ENCODE peak calls at places on chromosomes 3 and 15, in eight cellular contexts. One of them, this sample, is unnamed.

GRCh38 chr3:142886021-142886420 is 2.9 kb downstream of the PCOLCE2 start:
- DNase-seq in H9: no peak
- DNase-seq in CD4-positive, alpha-beta T cell: no peak
- DNase-seq in AG10803: no peak
- DNase-seq in heart left ventricle: no peak
- DNase-seq in heart right ventricle: no peak
- DNase-seq in HFFc6: no peak
- DNase-seq in right atrium auricular region: no peak
- DNase-seq in this sample: no peak

GRCh38 chr3:134485620-134486576 is at the start of the genes ANAPC13 and CEP63:
- DNase-seq in H9: peak; percentile 97
- DNase-seq in CD4-positive, alpha-beta T cell: peak; percentile 88
- DNase-seq in AG10803: peak; percentile 99
- DNase-seq in heart left ventricle: peak; percentile 96
- DNase-seq in heart right ventricle: peak; percentile 91
- DNase-seq in HFFc6: peak; percentile 99
- DNase-seq in right atrium auricular region: peak; percentile 97
- DNase-seq in this sample: peak; percentile 84

GRCh38 chr3:127588675-127589577 is 1.6 kb downstream of the TPRA1 start:
- DNase-seq in H9: peak; percentile 42
- DNase-seq in CD4-positive, alpha-beta T cell: no peak
- DNase-seq in AG10803: peak; percentile 78
- DNase-seq in heart left ventricle: no peak
- DNase-seq in heart right ventricle: no peak
- DNase-seq in HFFc6: peak; percentile 82
- DNase-seq in right atrium auricular region: no peak
- DNase-seq in this sample: no peak

GRCh38 chr15:75049392-75049791 is 26.0 kb downstream of the PPCDC start:
- DNase-seq in H9: no peak
- DNase-seq in CD4-positive, alpha-beta T cell: no peak
- DNase-seq in AG10803: peak; percentile 32
- DNase-seq in heart left ventricle: peak; percentile 87
- DNase-seq in heart right ventricle: peak; percentile 80
- DNase-seq in HFFc6: no peak
- DNase-seq in right atrium auricular region: no peak
- DNase-seq in this sample: no peak

GRCh38 chr3:29171583-29171990 is 109.3 kb upstream of the RBMS3 start:
- DNase-seq in H9: no peak
- DNase-seq in CD4-positive, alpha-beta T cell: no peak
- DNase-seq in AG10803: no peak
- DNase-seq in heart left ventricle: no peak
- DNase-seq in heart right ventricle: no peak
- DNase-seq in HFFc6: no peak
- DNase-seq in right atrium auricular region: no peak
- DNase-seq in this sample: no peak

GRCh38 chr3:56915969-56916586 is 114.3 kb upstream of the ARHGEF3 start:
- DNase-seq in H9: peak; percentile 48
- DNase-seq in CD4-positive, alpha-beta T cell: peak; percentile 64
- DNase-seq in AG10803: no peak
- DNase-seq in heart left ventricle: peak; percentile 62
- DNase-seq in heart right ventricle: peak; percentile 25
- DNase-seq in HFFc6: no peak
- DNase-seq in right atrium auricular region: no peak
- DNase-seq in this sample: peak; percentile 33

GRCh38 chr3:33115024-33115768 is 1.4 kb downstream of the CRTAP start:
- DNase-seq in H9: no peak
- DNase-seq in CD4-positive, alpha-beta T cell: no peak
- DNase-seq in AG10803: peak; percentile 88
- DNase-seq in heart left ventricle: peak; percentile 82
- DNase-seq in heart right ventricle: peak; percentile 24
- DNase-seq in HFFc6: peak; percentile 90
- DNase-seq in right atrium auricular region: peak; percentile 92
- DNase-seq in this sample: no peak

GRCh38 chr3:106814231-106814630 is 563.0 kb upstream of the CCDC54 start:
- DNase-seq in H9: no peak
- DNase-seq in CD4-positive, alpha-beta T cell: no peak
- DNase-seq in AG10803: peak; percentile 84
- DNase-seq in heart left ventricle: peak; percentile 27
- DNase-seq in heart right ventricle: peak; percentile 31
- DNase-seq in HFFc6: no peak
- DNase-seq in right atrium auricular region: no peak
- DNase-seq in this sample: no peak

GRCh38 chr15:53072077-53072476 is 281.9 kb upstream of the ONECUT1 start:
- DNase-seq in H9: peak; percentile 88
- DNase-seq in CD4-positive, alpha-beta T cell: no peak
- DNase-seq in AG10803: peak; percentile 6
- DNase-seq in heart left ventricle: no peak
- DNase-seq in heart right ventricle: no peak
- DNase-seq in HFFc6: peak; percentile 14
- DNase-seq in right atrium auricular region: no peak
- DNase-seq in this sample: no peak

GRCh38 chr3:65745306-65745705 is 293.4 kb downstream of the MAGI1 start:
- DNase-seq in H9: no peak
- DNase-seq in CD4-positive, alpha-beta T cell: no peak
- DNase-seq in AG10803: no peak
- DNase-seq in heart left ventricle: no peak
- DNase-seq in heart right ventricle: no peak
- DNase-seq in HFFc6: no peak
- DNase-seq in right atrium auricular region: no peak
- DNase-seq in this sample: no peak

GRCh38 chr3:65741540-65741939 is 297.2 kb downstream of the MAGI1 start:
- DNase-seq in H9: no peak
- DNase-seq in CD4-positive, alpha-beta T cell: no peak
- DNase-seq in AG10803: no peak
- DNase-seq in heart left ventricle: no peak
- DNase-seq in heart right ventricle: no peak
- DNase-seq in HFFc6: no peak
- DNase-seq in right atrium auricular region: no peak
- DNase-seq in this sample: no peak

GRCh38 chr3:65748326-65748725 is 290.4 kb downstream of the MAGI1 start:
- DNase-seq in H9: no peak
- DNase-seq in CD4-positive, alpha-beta T cell: no peak
- DNase-seq in AG10803: no peak
- DNase-seq in heart left ventricle: no peak
- DNase-seq in heart right ventricle: no peak
- DNase-seq in HFFc6: no peak
- DNase-seq in right atrium auricular region: no peak
- DNase-seq in this sample: no peak

GRCh38 chr3:65746848-65747247 is 291.9 kb downstream of the MAGI1 start:
- DNase-seq in H9: no peak
- DNase-seq in CD4-positive, alpha-beta T cell: no peak
- DNase-seq in AG10803: no peak
- DNase-seq in heart left ventricle: no peak
- DNase-seq in heart right ventricle: no peak
- DNase-seq in HFFc6: no peak
- DNase-seq in right atrium auricular region: no peak
- DNase-seq in this sample: no peak

GRCh38 chr3:65742914-65743313 is 295.8 kb downstream of the MAGI1 start:
- DNase-seq in H9: no peak
- DNase-seq in CD4-positive, alpha-beta T cell: no peak
- DNase-seq in AG10803: no peak
- DNase-seq in heart left ventricle: no peak
- DNase-seq in heart right ventricle: no peak
- DNase-seq in HFFc6: peak; percentile 22
- DNase-seq in right atrium auricular region: no peak
- DNase-seq in this sample: no peak
- TF ChIP-seq CTCF in H9: no peak
- TF ChIP-seq CTCF in CD4-positive, alpha-beta T cell: no peak
- TF ChIP-seq CTCF in AG10803: no peak
- TF ChIP-seq CTCF in heart left ventricle: no peak
- TF ChIP-seq CTCF in heart right ventricle: no peak
- TF ChIP-seq CTCF in HFFc6: no peak
- TF ChIP-seq CTCF in right atrium auricular region: no peak
- TF ChIP-seq CTCF in this sample: no peak

GRCh38 chr15:59186501-59186900 is 20.1 kb upstream of the LDHAL6B start:
- DNase-seq in H9: no peak
- DNase-seq in CD4-positive, alpha-beta T cell: no peak
- DNase-seq in AG10803: peak; percentile 37
- DNase-seq in heart left ventricle: no peak
- DNase-seq in heart right ventricle: no peak
- DNase-seq in HFFc6: peak; percentile 34
- DNase-seq in right atrium auricular region: no peak
- DNase-seq in this sample: no peak

GRCh38 chr15:59180946-59181345 is 25.7 kb upstream of the LDHAL6B start:
- DNase-seq in H9: no peak
- DNase-seq in CD4-positive, alpha-beta T cell: no peak
- DNase-seq in AG10803: peak; percentile 80
- DNase-seq in heart left ventricle: no peak
- DNase-seq in heart right ventricle: no peak
- DNase-seq in HFFc6: peak; percentile 72
- DNase-seq in right atrium auricular region: no peak
- DNase-seq in this sample: no peak

GRCh38 chr15:59190291-59190690 is 16.4 kb upstream of the LDHAL6B start:
- DNase-seq in H9: no peak
- DNase-seq in CD4-positive, alpha-beta T cell: no peak
- DNase-seq in AG10803: peak; percentile 21
- DNase-seq in heart left ventricle: no peak
- DNase-seq in heart right ventricle: no peak
- DNase-seq in HFFc6: no peak
- DNase-seq in right atrium auricular region: no peak
- DNase-seq in this sample: no peak

GRCh38 chr15:59189224-59189623 is 17.4 kb upstream of the LDHAL6B start:
- DNase-seq in H9: no peak
- DNase-seq in CD4-positive, alpha-beta T cell: no peak
- DNase-seq in AG10803: no peak
- DNase-seq in heart left ventricle: no peak
- DNase-seq in heart right ventricle: no peak
- DNase-seq in HFFc6: no peak
- DNase-seq in right atrium auricular region: no peak
- DNase-seq in this sample: no peak

DNA sequence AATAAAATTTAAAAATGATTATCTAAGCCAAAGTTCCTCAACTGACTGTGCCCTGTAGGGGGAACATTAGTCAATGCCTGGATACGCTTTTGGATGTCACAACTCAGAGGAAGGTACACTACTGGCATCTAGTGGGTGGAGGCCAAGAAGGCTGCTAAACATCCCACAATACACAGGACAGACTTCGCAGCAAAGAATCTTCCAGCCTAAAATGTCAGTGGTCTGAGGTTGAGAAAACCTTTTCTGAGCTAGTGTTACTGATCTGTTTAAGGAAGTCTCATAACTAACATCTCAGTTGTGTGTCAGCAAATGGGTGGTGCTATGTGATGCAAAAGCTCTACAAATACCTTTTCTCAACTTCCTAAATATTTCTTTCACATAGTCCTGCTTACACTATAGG is 20.9 kb upstream of the LDHAL6B start:
- DNase-seq in H9: no peak
- DNase-seq in CD4-positive, alpha-beta T cell: no peak
- DNase-seq in AG10803: no peak
- DNase-seq in heart left ventricle: no peak
- DNase-seq in heart right ventricle: no peak
- DNase-seq in HFFc6: no peak
- DNase-seq in right atrium auricular region: no peak
- DNase-seq in this sample: no peak
- TF ChIP-seq CTCF in H9: peak; percentile 28
- TF ChIP-seq CTCF in CD4-positive, alpha-beta T cell: no peak
- TF ChIP-seq CTCF in AG10803: no peak
- TF ChIP-seq CTCF in heart left ventricle: no peak
- TF ChIP-seq CTCF in heart right ventricle: no peak
- TF ChIP-seq CTCF in HFFc6: peak; percentile 47
- TF ChIP-seq CTCF in right atrium auricular region: no peak
- TF ChIP-seq CTCF in this sample: no peak

GRCh38 chr3:851098-851790 is 241.6 kb upstream of the CNTN6 start:
- DNase-seq in H9: peak; percentile 58
- DNase-seq in CD4-positive, alpha-beta T cell: no peak
- DNase-seq in AG10803: no peak
- DNase-seq in heart left ventricle: no peak
- DNase-seq in heart right ventricle: no peak
- DNase-seq in HFFc6: no peak
- DNase-seq in right atrium auricular region: no peak
- DNase-seq in this sample: no peak
- TF ChIP-seq CTCF in H9: peak; percentile 28
- TF ChIP-seq CTCF in CD4-positive, alpha-beta T cell: no peak
- TF ChIP-seq CTCF in AG10803: no peak
- TF ChIP-seq CTCF in heart left ventricle: no peak
- TF ChIP-seq CTCF in heart right ventricle: no peak
- TF ChIP-seq CTCF in HFFc6: no peak
- TF ChIP-seq CTCF in right atrium auricular region: no peak
- TF ChIP-seq CTCF in this sample: no peak

DNA sequence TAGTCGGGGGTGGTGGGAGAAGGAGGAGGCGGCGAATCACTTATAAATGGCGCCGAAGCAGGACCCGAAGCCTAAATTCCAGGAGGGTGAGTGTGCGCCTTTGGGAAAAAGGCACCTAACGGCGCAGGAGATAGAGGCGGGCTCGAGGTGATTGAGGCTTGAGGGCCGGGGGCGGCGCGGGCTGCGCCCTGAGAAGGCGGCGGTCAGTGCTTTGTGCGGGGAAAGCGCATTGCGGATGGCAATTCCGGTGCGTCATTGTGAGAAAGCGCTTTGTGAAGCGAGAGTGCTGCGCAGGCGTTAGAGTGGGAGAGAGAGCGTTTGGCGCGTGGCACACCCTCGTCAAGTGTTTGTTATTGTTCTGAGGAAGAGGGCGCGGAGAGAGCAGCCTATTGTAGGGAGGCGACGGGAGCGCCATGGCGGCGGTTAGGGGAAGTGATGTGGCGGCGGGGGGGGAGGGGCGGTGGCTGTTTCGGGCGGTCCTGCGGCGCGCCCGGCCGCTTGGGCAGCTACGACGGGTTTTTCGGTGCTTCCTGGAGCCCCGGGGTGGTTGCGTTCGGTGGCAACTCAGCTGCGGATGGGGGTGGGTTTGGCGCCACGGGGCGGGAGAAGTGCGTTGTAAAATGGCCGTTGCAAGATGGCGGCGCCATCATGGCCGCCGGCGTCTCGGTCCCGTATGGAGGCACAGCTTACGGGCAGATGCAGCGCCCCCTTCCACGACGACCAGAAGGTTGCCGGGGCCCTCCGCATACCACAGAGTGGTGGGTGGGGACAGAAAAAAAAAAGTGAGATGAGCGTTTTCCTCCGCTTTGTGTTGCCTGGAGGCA is 494 bp downstream of the MORF4L1 start:
- DNase-seq in H9: peak; percentile 91
- DNase-seq in CD4-positive, alpha-beta T cell: peak; percentile 87
- DNase-seq in AG10803: peak; percentile 90
- DNase-seq in heart left ventricle: peak; percentile 89
- DNase-seq in heart right ventricle: peak; percentile 86
- DNase-seq in HFFc6: peak; percentile 94
- DNase-seq in right atrium auricular region: peak; percentile 77
- DNase-seq in this sample: peak; percentile 81
- TF ChIP-seq CTCF in H9: peak; percentile 67
- TF ChIP-seq CTCF in CD4-positive, alpha-beta T cell: peak; percentile 64
- TF ChIP-seq CTCF in AG10803: peak; percentile 45
- TF ChIP-seq CTCF in heart left ventricle: peak; percentile 7
- TF ChIP-seq CTCF in heart right ventricle: peak; percentile 13
- TF ChIP-seq CTCF in HFFc6: peak; percentile 76
- TF ChIP-seq CTCF in right atrium auricular region: peak; percentile 19
- TF ChIP-seq CTCF in this sample: no peak